ENCODE peak calls at places on chromosomes 1 and 21, in nine cellular contexts. W is NB4, B is fibroblast of villous mesenchyme, G is endothelial cell of umbilical vein, P is nephron progenitor cell, D is lower leg skin, O is glutamatergic neuron, Z is OCI-LY7, H is heart left ventricle. S is an unnamed sample.

GRCh38 chr1:1434131-1434811 is 1.2 kb upstream of the VWA1 start:
- DNase-seq in W (no peak), B (no peak), G (no peak), P (peak), D (no peak), O (no peak), Z (no peak), H (peak), S (no peak)

GRCh38 chr21:32771134-32771523 is 426 bp downstream of the PAXBP1 start:
- DNase-seq in W (peak), B (peak), G (no peak), P (peak), D (peak), O (peak), Z (peak), H (peak), S (no peak)

GRCh38 chr1:169113613-169114119 is 7.2 kb downstream of the ATP1B1 start:
- DNase-seq in W (no peak), B (peak), G (peak), P (no peak), D (no peak), O (no peak), Z (peak), H (peak), S (no peak)

GRCh38 chr1:8740034-8740449 is 77.4 kb downstream of the RERE start:
- DNase-seq in W (no peak), B (peak), G (peak), P (no peak), D (no peak), O (no peak), Z (no peak), H (no peak), S (no peak)

GRCh38 chr1:172005856-172006255 is 164.6 kb downstream of the DNM3 start:
- DNase-seq in W (no peak), B (peak), G (no peak), P (no peak), D (no peak), O (no peak), Z (no peak), H (no peak), S (no peak)

GRCh38 chr1:110050602-110051261 is 16.3 kb downstream of the STRIP1 start:
- DNase-seq in W (no peak), B (no peak), G (no peak), P (no peak), D (no peak), O (no peak), Z (no peak), H (no peak), S (no peak)

GRCh38 chr1:236774926-236775325 is 20.2 kb upstream of the MTR start:
- DNase-seq in W (no peak), B (peak), G (peak), P (no peak), D (no peak), O (no peak), Z (no peak), H (no peak), S (no peak)

GRCh38 chr1:63916485-63917360 is 142.9 kb downstream of the ROR1 start:
- DNase-seq in W (no peak), B (no peak), G (no peak), P (no peak), D (no peak), O (no peak), Z (no peak), H (no peak), S (no peak)

GRCh38 chr1:9700340-9700739 is 48.8 kb downstream of the PIK3CD start:
- DNase-seq in W (no peak), B (peak), G (no peak), P (no peak), D (no peak), O (no peak), Z (no peak), H (no peak), S (no peak)

GRCh38 chr1:52423771-52424170 is 19.4 kb downstream of the PRPF38A start:
- DNase-seq in W (peak), B (no peak), G (no peak), P (no peak), D (no peak), O (no peak), Z (no peak), H (peak), S (no peak)

GRCh38 chr1:66985835-66986234 is 61.0 kb downstream of the MIER1 start:
- DNase-seq in W (no peak), B (no peak), G (no peak), P (no peak), D (no peak), O (no peak), Z (no peak), H (no peak), S (no peak)

GRCh38 chr1:79785964-79786363 is 779.4 kb upstream of the ADGRL4 start:
- DNase-seq in W (no peak), B (no peak), G (no peak), P (no peak), D (no peak), O (no peak), Z (no peak), H (no peak), S (no peak)

GRCh38 chr21:18451679-18452078 is 48.1 kb upstream of the TMPRSS15 start:
- DNase-seq in W (no peak), B (no peak), G (no peak), P (no peak), D (no peak), O (no peak), Z (no peak), H (no peak), S (no peak)

GRCh38 chr1:24764439-24764838 is 19.2 kb downstream of the CLIC4 start:
- DNase-seq in W (no peak), B (no peak), G (no peak), P (no peak), D (no peak), O (no peak), Z (no peak), H (no peak), S (no peak)

GRCh38 chr1:35506960-35507901 is 50.0 kb downstream of the KIAA0319L start:
- DNase-seq in W (no peak), B (no peak), G (no peak), P (no peak), D (no peak), O (no peak), Z (peak), H (no peak), S (no peak)

GRCh38 chr1:228345201-228345930 is 61.3 kb downstream of the TRIM11 start:
- DNase-seq in W (no peak), B (no peak), G (no peak), P (peak), D (no peak), O (peak), Z (no peak), H (peak), S (no peak)

GRCh38 chr21:28632718-28633408 is 359.8 kb downstream of the LTN1 start:
- DNase-seq in W (no peak), B (peak), G (peak), P (no peak), D (no peak), O (no peak), Z (no peak), H (no peak), S (no peak)

GRCh38 chr1:32321712-32322291 is 14.2 kb downstream of the MARCKSL1 start:
- DNase-seq in W (no peak), B (no peak), G (no peak), P (no peak), D (no peak), O (no peak), Z (peak), H (no peak), S (no peak)

GRCh38 chr1:248622491-248623106 is 12.3 kb downstream of the OR2T11 start:
- DNase-seq in W (peak), B (no peak), G (peak), P (no peak), D (no peak), O (no peak), Z (peak), H (no peak), S (no peak)

GRCh38 chr21:45504021-45504515 is 38.2 kb downstream of the SLC19A1 start:
- DNase-seq in W (no peak), B (no peak), G (no peak), P (no peak), D (no peak), O (peak), Z (no peak), H (peak), S (no peak)
- TF ChIP-seq CTCF in W (no peak), B (no peak), G (no peak), P (no peak), D (no peak), O (no peak), Z (no peak), H (no peak), S (no peak)

GRCh38 chr1:17696417-17697301 is 58.5 kb upstream of the ACTL8 start:
- DNase-seq in W (no peak), B (peak), G (peak), P (peak), D (no peak), O (no peak), Z (no peak), H (no peak), S (no peak)
- TF ChIP-seq CTCF in W (no peak), B (peak), G (peak), P (peak), D (no peak), O (no peak), Z (no peak), H (no peak), S (peak)

GRCh38 chr1:28648493-28649238 is at the start of gene RNU11:
- DNase-seq in W (peak), B (peak), G (peak), P (peak), D (peak), O (peak), Z (peak), H (peak), S (peak)
- TF ChIP-seq CTCF in W (no peak), B (no peak), G (no peak), P (no peak), D (no peak), O (no peak), Z (peak), H (no peak), S (no peak)

GRCh38 chr1:21939650-21940374 is 2.7 kb upstream of the HSPG2 start:
- DNase-seq in W (peak), B (peak), G (peak), P (no peak), D (peak), O (no peak), Z (no peak), H (peak), S (peak)
- TF ChIP-seq CTCF in W (no peak), B (peak), G (no peak), P (no peak), D (peak), O (no peak), Z (no peak), H (no peak), S (peak)

GRCh38 chr1:209657918-209658317 is 5.7 kb upstream of the LAMB3 start:
- DNase-seq in W (no peak), B (no peak), G (no peak), P (no peak), D (no peak), O (no peak), Z (no peak), H (no peak), S (no peak)
- TF ChIP-seq CTCF in W (no peak), B (no peak), G (no peak), P (no peak), D (no peak), O (no peak), Z (no peak), H (no peak), S (no peak)

DNA sequence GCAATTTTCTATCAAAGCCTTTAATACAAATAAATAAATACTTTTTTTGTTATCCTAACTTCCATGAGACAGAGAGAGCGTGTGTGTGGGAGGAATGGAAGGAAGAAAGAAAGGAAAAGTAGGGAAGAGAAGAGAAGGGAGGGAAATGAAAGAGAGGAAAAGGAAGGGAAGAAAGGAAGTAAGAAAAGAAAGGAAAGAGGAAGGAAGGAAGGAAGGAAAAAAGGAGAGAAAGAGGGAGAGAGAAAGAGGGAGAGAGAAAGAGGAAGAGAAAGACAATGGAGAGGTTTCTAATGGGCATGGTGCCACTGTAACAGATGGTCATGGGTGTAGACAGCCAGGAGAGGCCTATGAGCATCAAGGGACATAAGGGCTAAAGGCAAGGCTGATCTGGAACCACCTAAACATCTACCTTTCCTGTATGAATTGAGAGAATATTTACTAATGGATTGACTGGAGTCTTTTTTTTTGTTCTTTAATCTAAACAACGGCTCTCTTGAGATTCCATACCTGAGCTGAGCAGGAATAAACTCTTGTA is 234.9 kb downstream of the PTPRC start:
- DNase-seq in W (no peak), B (no peak), G (no peak), P (no peak), D (no peak), O (no peak), Z (no peak), H (no peak), S (no peak)
- TF ChIP-seq CTCF in W (no peak), B (no peak), G (no peak), P (no peak), D (no peak), O (no peak), Z (no peak), H (no peak), S (no peak)